ENCODE peak calls at places on chromosome 5, in five cellular contexts. Q, R, F, I and E are unnamed samples.

GRCh38 chr5:110807174-110807573 is 68.4 kb downstream of the SLC25A46 start:
- DNase-seq in F (no peak), I (no peak), Q (no peak), R (peak; percentile 67), E (no peak)

GRCh38 chr5:87411586-87412416 is 929 bp downstream of the CCNH start:
- DNase-seq in F (no peak), I (peak; percentile 2), R (peak; percentile 60), Q (no peak), E (no peak)

GRCh38 chr5:128637031-128637430 is 99.0 kb upstream of the FBN2 start:
- DNase-seq in F (no peak), I (no peak), R (peak; percentile 76), Q (no peak), E (no peak)

GRCh38 chr5:57386958-57387357 is 95.7 kb downstream of the ACTBL2 start:
- DNase-seq in R (peak; percentile 66), I (no peak), F (no peak), Q (no peak), E (no peak)

GRCh38 chr5:161686881-161687280 is 1.4 kb downstream of the GABRA6 start:
- DNase-seq in Q (no peak), R (no peak), I (no peak), F (no peak), E (no peak)

GRCh38 chr5:132462856-132463745 is 27.5 kb downstream of the IRF1 start:
- DNase-seq in I (no peak), Q (no peak), F (no peak), R (no peak), E (no peak)

GRCh38 chr5:98060148-98060547 is 713.3 kb upstream of the RGMB start:
- DNase-seq in Q (no peak), I (no peak), R (no peak), F (no peak), E (no peak)

GRCh38 chr5:137737349-137738256 is 1.7 kb upstream of the KLHL3 start:
- DNase-seq in I (no peak), R (peak; percentile 94), Q (no peak), F (no peak), E (no peak)

GRCh38 chr5:172412724-172413260 is 41.5 kb downstream of the SH3PXD2B start:
- DNase-seq in R (peak; percentile 98), Q (peak; percentile 88), I (no peak), F (peak; percentile 98), E (peak; percentile 94)

GRCh38 chr5:55850839-55851674 is at the start of gene IL31RA:
- DNase-seq in I (no peak), R (peak; percentile 79), Q (no peak), F (no peak), E (no peak)

GRCh38 chr5:1834721-1835425 is 33.7 kb downstream of the NDUFS6 start:
- DNase-seq in F (no peak), Q (no peak), R (no peak), I (no peak), E (no peak)

GRCh38 chr5:60583598-60583997 is 116.4 kb downstream of the DEPDC1B start:
- DNase-seq in F (no peak), I (no peak), Q (no peak), R (no peak), E (no peak)

GRCh38 chr5:57216714-57217113 is 42.9 kb downstream of the GPBP1 start:
- DNase-seq in R (peak; percentile 79), F (no peak), I (no peak), Q (no peak), E (no peak)

GRCh38 chr5:67774153-67774552 is 441.4 kb upstream of the PIK3R1 start:
- DNase-seq in R (peak; percentile 83), Q (no peak), F (no peak), I (no peak), E (no peak)

GRCh38 chr5:135894271-135894670 is 1.4 kb downstream of the IL9 start:
- DNase-seq in I (no peak), R (no peak), Q (no peak), F (no peak), E (peak; percentile 30)

GRCh38 chr5:135890867-135891266 is 4.8 kb downstream of the IL9 start:
- DNase-seq in Q (no peak), F (no peak), R (no peak), I (no peak), E (peak; percentile 54)

GRCh38 chr5:135890296-135890695 is 5.3 kb downstream of the IL9 start:
- DNase-seq in R (peak; percentile 14), F (no peak), Q (no peak), I (no peak), E (peak; percentile 8)

GRCh38 chr5:135891280-135891679 is 4.4 kb downstream of the IL9 start:
- DNase-seq in I (no peak), F (no peak), Q (no peak), R (peak; percentile 21), E (peak; percentile 11)

GRCh38 chr5:135891804-135892203 is 3.8 kb downstream of the IL9 start:
- DNase-seq in Q (no peak), F (no peak), R (no peak), I (peak; percentile 18), E (peak; percentile 23)
- TF ChIP-seq CTCF in Q (no peak), F (no peak), R (peak; percentile 24), I (peak; percentile 46), E (peak; percentile 21)

DNA sequence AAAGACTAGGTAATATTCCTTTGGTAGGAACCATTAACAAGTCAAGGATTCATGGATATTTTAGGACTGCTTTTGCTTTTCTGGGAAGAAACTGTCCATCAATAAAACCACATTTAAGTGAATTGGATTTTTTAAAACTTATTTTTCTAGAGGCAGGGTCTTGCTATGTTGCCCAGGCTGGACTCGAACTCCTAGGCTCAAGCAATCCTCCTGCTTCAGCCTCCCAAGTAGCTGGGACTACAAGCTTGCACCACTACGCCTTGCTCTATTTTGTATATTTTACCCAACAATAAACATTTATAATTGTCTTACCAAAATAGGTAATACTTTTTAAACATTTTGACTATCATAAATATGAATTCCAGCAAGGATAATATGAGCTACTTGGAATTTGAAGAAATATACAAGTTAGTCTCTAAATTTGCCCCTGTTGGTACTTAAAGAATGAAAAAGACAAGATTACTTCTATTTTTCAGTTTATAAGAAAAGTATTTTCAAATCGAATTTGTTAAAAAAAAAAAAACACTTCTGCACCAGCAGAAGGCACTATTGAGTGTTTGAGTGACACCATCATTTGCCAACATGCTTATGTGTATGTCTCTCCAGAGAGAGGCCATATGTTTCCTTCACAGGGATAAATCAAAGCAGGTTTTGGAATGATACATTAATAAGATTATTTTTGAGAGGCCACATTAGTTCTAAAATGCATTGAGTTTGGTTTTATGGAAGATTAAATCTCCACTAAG is 60.0 kb upstream of the CARTPT start:
- DNase-seq in I (no peak), F (no peak), R (peak; percentile 3), Q (no peak), E (no peak)
- TF ChIP-seq CTCF in I (peak; percentile 50), F (no peak), R (no peak), Q (no peak), E (no peak)

DNA sequence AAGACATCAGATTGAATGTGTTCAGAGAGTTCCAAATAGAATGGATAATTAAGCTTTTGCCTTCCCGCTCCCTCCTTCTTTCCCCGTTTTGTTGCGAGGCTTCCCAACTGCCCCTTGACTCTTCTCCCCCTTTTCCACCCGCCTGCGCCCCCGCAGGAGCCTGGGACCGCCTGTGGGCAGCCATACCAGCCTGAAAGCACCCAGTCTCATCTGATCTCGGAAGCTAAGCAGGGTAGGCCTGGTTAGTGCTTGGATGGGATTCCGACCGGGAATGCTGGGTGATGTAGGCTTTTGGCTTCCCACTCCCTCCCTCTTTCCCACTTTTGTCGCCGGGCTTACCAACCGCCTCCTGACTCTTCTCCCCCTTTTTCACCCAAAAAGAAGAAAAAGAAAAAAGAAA is 6.8 kb upstream of the HSD17B4 start:
- DNase-seq in I (no peak), F (no peak), R (no peak), Q (no peak), E (no peak)
- TF ChIP-seq CTCF in I (no peak), F (no peak), R (no peak), Q (no peak), E (no peak)

GRCh38 chr5:58969253-58969652 is 386.4 kb downstream of the RAB3C start:
- DNase-seq in I (no peak), R (no peak), Q (no peak), F (no peak), E (no peak)
- TF ChIP-seq CTCF in I (no peak), R (no peak), Q (no peak), F (no peak), E (no peak)

GRCh38 chr5:136120529-136120928 is 12.1 kb upstream of the SMAD5 start:
- DNase-seq in I (no peak), Q (no peak), R (no peak), F (no peak), E (no peak)
- TF ChIP-seq CTCF in I (no peak), Q (no peak), R (no peak), F (no peak), E (no peak)

GRCh38 chr5:68964679-68965078 is 129.1 kb upstream of the SLC30A5 start:
- DNase-seq in F (no peak), Q (no peak), I (no peak), R (no peak), E (no peak)

GRCh38 chr5:68973696-68974095 is 120.1 kb upstream of the SLC30A5 start:
- DNase-seq in R (no peak), F (no peak), I (no peak), Q (no peak), E (no peak)

GRCh38 chr5:68968426-68968825 is 125.4 kb upstream of the SLC30A5 start:
- DNase-seq in Q (no peak), F (no peak), I (no peak), R (no peak), E (no peak)

GRCh38 chr5:68965926-68966325 is 127.9 kb upstream of the SLC30A5 start:
- DNase-seq in Q (no peak), I (no peak), F (no peak), R (no peak), E (no peak)

GRCh38 chr5:68970617-68971016 is 123.2 kb upstream of the SLC30A5 start:
- DNase-seq in I (no peak), R (no peak), Q (no peak), F (no peak), E (no peak)
- TF ChIP-seq CTCF in I (no peak), R (no peak), Q (no peak), F (no peak), E (no peak)

DNA sequence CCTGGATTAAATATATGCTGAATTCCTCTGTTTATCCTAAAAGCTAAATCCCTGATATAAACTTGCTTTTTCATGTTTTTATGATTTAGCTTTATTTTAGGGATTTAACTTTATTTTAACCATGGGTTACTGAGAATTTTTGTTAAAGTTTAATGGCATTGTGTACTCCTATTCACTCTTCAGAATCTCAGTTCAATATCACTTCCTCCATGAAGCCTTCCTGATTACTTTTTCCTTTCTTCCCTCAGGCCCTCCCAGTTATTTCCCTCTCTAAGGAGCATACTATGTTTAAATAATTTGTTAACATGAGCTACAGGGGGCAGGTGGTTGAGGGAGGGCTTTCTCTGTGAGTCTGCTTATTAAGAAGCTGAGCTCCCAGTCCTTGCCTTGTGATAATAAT is 149.9 kb downstream of the MTX3 start:
- DNase-seq in F (no peak), R (no peak), Q (no peak), I (no peak), E (peak; percentile 13)
- TF ChIP-seq CTCF in F (no peak), R (no peak), Q (no peak), I (no peak), E (no peak)